ENCODE peak calls at places on chromosomes 2 and 18, in eight cellular contexts. One of them, this sample, is unnamed.

GRCh38 chr2:219736196-219736595 is 108.8 kb downstream of the SLC4A3 start:
- DNase-seq in AG10803: peak; percentile 76
- DNase-seq in ELR: peak; percentile 80
- DNase-seq in GOT3: no peak
- DNase-seq in HTR-8/SVneo: peak; percentile 72
- DNase-seq in NCI-H510A: peak; percentile 7
- DNase-seq in HT1080: peak; percentile 76
- DNase-seq in effector memory CD8-positive, alpha-beta T cell: no peak
- DNase-seq in this sample: peak; percentile 76

GRCh38 chr2:204655626-204656025 is 110.4 kb downstream of the PARD3B start:
- DNase-seq in AG10803: no peak
- DNase-seq in effector memory CD8-positive, alpha-beta T cell: no peak
- DNase-seq in HT1080: no peak
- DNase-seq in GOT3: no peak
- DNase-seq in NCI-H510A: no peak
- DNase-seq in HTR-8/SVneo: no peak
- DNase-seq in ELR: no peak
- DNase-seq in this sample: no peak

GRCh38 chr18:3319399-3319798 is 57.5 kb downstream of the MYL12B start:
- DNase-seq in AG10803: no peak
- DNase-seq in HT1080: peak; percentile 39
- DNase-seq in HTR-8/SVneo: no peak
- DNase-seq in NCI-H510A: no peak
- DNase-seq in GOT3: no peak
- DNase-seq in effector memory CD8-positive, alpha-beta T cell: no peak
- DNase-seq in ELR: peak; percentile 57
- DNase-seq in this sample: no peak

GRCh38 chr2:144516981-144517824 is 2.7 kb downstream of the ZEB2 start:
- DNase-seq in effector memory CD8-positive, alpha-beta T cell: peak; percentile 51
- DNase-seq in HT1080: peak; percentile 82
- DNase-seq in NCI-H510A: peak; percentile 6
- DNase-seq in HTR-8/SVneo: no peak
- DNase-seq in AG10803: peak; percentile 96
- DNase-seq in ELR: peak; percentile 98
- DNase-seq in GOT3: peak; percentile 46
- DNase-seq in this sample: peak; percentile 96

GRCh38 chr18:59902180-59902992 is 2.6 kb downstream of the PMAIP1 start:
- DNase-seq in ELR: peak; percentile 94
- DNase-seq in AG10803: peak; percentile 46
- DNase-seq in effector memory CD8-positive, alpha-beta T cell: no peak
- DNase-seq in GOT3: no peak
- DNase-seq in NCI-H510A: no peak
- DNase-seq in HT1080: peak; percentile 72
- DNase-seq in HTR-8/SVneo: no peak
- DNase-seq in this sample: peak; percentile 88

GRCh38 chr2:46521215-46521683 is 41.9 kb downstream of the TMEM247 start:
- DNase-seq in GOT3: no peak
- DNase-seq in HT1080: no peak
- DNase-seq in AG10803: peak; percentile 98
- DNase-seq in HTR-8/SVneo: no peak
- DNase-seq in NCI-H510A: no peak
- DNase-seq in ELR: no peak
- DNase-seq in effector memory CD8-positive, alpha-beta T cell: no peak
- DNase-seq in this sample: peak; percentile 10

GRCh38 chr2:57809230-57809629 is 237.4 kb upstream of the VRK2 start:
- DNase-seq in HT1080: no peak
- DNase-seq in effector memory CD8-positive, alpha-beta T cell: no peak
- DNase-seq in GOT3: no peak
- DNase-seq in AG10803: no peak
- DNase-seq in HTR-8/SVneo: no peak
- DNase-seq in ELR: no peak
- DNase-seq in NCI-H510A: no peak
- DNase-seq in this sample: no peak

GRCh38 chr2:28423856-28424605 is 31.4 kb downstream of the FOSL2 start:
- DNase-seq in HT1080: no peak
- DNase-seq in ELR: no peak
- DNase-seq in AG10803: no peak
- DNase-seq in effector memory CD8-positive, alpha-beta T cell: peak; percentile 52
- DNase-seq in NCI-H510A: peak; percentile 12
- DNase-seq in HTR-8/SVneo: no peak
- DNase-seq in GOT3: no peak
- DNase-seq in this sample: no peak

GRCh38 chr2:127047716-127048617 is 59.0 kb downstream of the BIN1 start:
- DNase-seq in ELR: no peak
- DNase-seq in HTR-8/SVneo: no peak
- DNase-seq in NCI-H510A: no peak
- DNase-seq in HT1080: no peak
- DNase-seq in effector memory CD8-positive, alpha-beta T cell: no peak
- DNase-seq in GOT3: no peak
- DNase-seq in AG10803: no peak
- DNase-seq in this sample: no peak

GRCh38 chr2:203673933-203674332 is 32.5 kb upstream of the CD28 start:
- DNase-seq in ELR: no peak
- DNase-seq in HT1080: peak; percentile 44
- DNase-seq in AG10803: peak; percentile 93
- DNase-seq in NCI-H510A: no peak
- DNase-seq in effector memory CD8-positive, alpha-beta T cell: no peak
- DNase-seq in HTR-8/SVneo: no peak
- DNase-seq in GOT3: no peak
- DNase-seq in this sample: peak; percentile 53

GRCh38 chr2:84963692-84964405 is 7.1 kb upstream of the KCMF1 start:
- DNase-seq in HT1080: peak; percentile 84
- DNase-seq in GOT3: no peak
- DNase-seq in HTR-8/SVneo: no peak
- DNase-seq in effector memory CD8-positive, alpha-beta T cell: no peak
- DNase-seq in NCI-H510A: no peak
- DNase-seq in ELR: peak; percentile 97
- DNase-seq in AG10803: peak; percentile 85
- DNase-seq in this sample: peak; percentile 95

GRCh38 chr18:2555895-2556294 is 15.4 kb downstream of the METTL4 start:
- DNase-seq in AG10803: no peak
- DNase-seq in HTR-8/SVneo: no peak
- DNase-seq in ELR: no peak
- DNase-seq in NCI-H510A: no peak
- DNase-seq in GOT3: no peak
- DNase-seq in effector memory CD8-positive, alpha-beta T cell: no peak
- DNase-seq in HT1080: no peak
- DNase-seq in this sample: no peak

GRCh38 chr2:10305254-10305635 is 2.5 kb downstream of the HPCAL1 start:
- DNase-seq in ELR: peak; percentile 37
- DNase-seq in AG10803: peak; percentile 56
- DNase-seq in HT1080: no peak
- DNase-seq in HTR-8/SVneo: no peak
- DNase-seq in GOT3: no peak
- DNase-seq in effector memory CD8-positive, alpha-beta T cell: peak; percentile 55
- DNase-seq in NCI-H510A: no peak
- DNase-seq in this sample: peak; percentile 59

GRCh38 chr2:96146881-96147592 is 1.8 kb upstream of the DUSP2 start:
- DNase-seq in HT1080: no peak
- DNase-seq in effector memory CD8-positive, alpha-beta T cell: no peak
- DNase-seq in HTR-8/SVneo: no peak
- DNase-seq in NCI-H510A: no peak
- DNase-seq in GOT3: no peak
- DNase-seq in AG10803: no peak
- DNase-seq in ELR: peak; percentile 40
- DNase-seq in this sample: peak; percentile 12

GRCh38 chr2:118363604-118364003 is 275.3 kb downstream of the INSIG2 start:
- DNase-seq in effector memory CD8-positive, alpha-beta T cell: no peak
- DNase-seq in ELR: no peak
- DNase-seq in HT1080: no peak
- DNase-seq in HTR-8/SVneo: no peak
- DNase-seq in GOT3: no peak
- DNase-seq in AG10803: no peak
- DNase-seq in NCI-H510A: no peak
- DNase-seq in this sample: no peak

GRCh38 chr2:191927991-191928390 is 81.1 kb upstream of the CAVIN2 start:
- DNase-seq in HTR-8/SVneo: no peak
- DNase-seq in HT1080: peak; percentile 40
- DNase-seq in AG10803: peak; percentile 79
- DNase-seq in ELR: peak; percentile 20
- DNase-seq in NCI-H510A: no peak
- DNase-seq in effector memory CD8-positive, alpha-beta T cell: no peak
- DNase-seq in GOT3: no peak
- DNase-seq in this sample: peak; percentile 82

GRCh38 chr2:125582521-125582920 is 1073.4 kb upstream of the GYPC start:
- DNase-seq in HT1080: no peak
- DNase-seq in GOT3: no peak
- DNase-seq in NCI-H510A: no peak
- DNase-seq in AG10803: no peak
- DNase-seq in ELR: no peak
- DNase-seq in HTR-8/SVneo: no peak
- DNase-seq in effector memory CD8-positive, alpha-beta T cell: no peak
- DNase-seq in this sample: no peak

GRCh38 chr18:48829443-48830149 is 121.2 kb downstream of the SMAD7 start:
- DNase-seq in HTR-8/SVneo: no peak
- DNase-seq in AG10803: no peak
- DNase-seq in effector memory CD8-positive, alpha-beta T cell: no peak
- DNase-seq in GOT3: no peak
- DNase-seq in ELR: no peak
- DNase-seq in NCI-H510A: no peak
- DNase-seq in HT1080: no peak
- DNase-seq in this sample: no peak

GRCh38 chr2:74436804-74437695 is 4.7 kb downstream of the RTKN start:
- DNase-seq in effector memory CD8-positive, alpha-beta T cell: no peak
- DNase-seq in GOT3: no peak
- DNase-seq in HT1080: no peak
- DNase-seq in NCI-H510A: no peak
- DNase-seq in HTR-8/SVneo: no peak
- DNase-seq in AG10803: no peak
- DNase-seq in ELR: no peak
- DNase-seq in this sample: no peak

GRCh38 chr2:224287533-224287932 is 114.4 kb downstream of the FAM124B start:
- DNase-seq in effector memory CD8-positive, alpha-beta T cell: no peak
- DNase-seq in GOT3: no peak
- DNase-seq in HT1080: no peak
- DNase-seq in HTR-8/SVneo: no peak
- DNase-seq in AG10803: no peak
- DNase-seq in ELR: no peak
- DNase-seq in NCI-H510A: no peak
- DNase-seq in this sample: no peak

GRCh38 chr18:31721596-31721995 is 37.2 kb upstream of the B4GALT6 start:
- DNase-seq in AG10803: no peak
- DNase-seq in NCI-H510A: no peak
- DNase-seq in HT1080: no peak
- DNase-seq in HTR-8/SVneo: no peak
- DNase-seq in effector memory CD8-positive, alpha-beta T cell: no peak
- DNase-seq in ELR: no peak
- DNase-seq in GOT3: no peak
- DNase-seq in this sample: no peak

GRCh38 chr2:54588244-54588899 is 132.2 kb downstream of the SPTBN1 start:
- DNase-seq in HT1080: no peak
- DNase-seq in ELR: peak; percentile 15
- DNase-seq in GOT3: no peak
- DNase-seq in effector memory CD8-positive, alpha-beta T cell: no peak
- DNase-seq in AG10803: no peak
- DNase-seq in NCI-H510A: no peak
- DNase-seq in HTR-8/SVneo: no peak
- DNase-seq in this sample: no peak

GRCh38 chr18:24983566-24983965 is 368.4 kb downstream of the ZNF521 start:
- DNase-seq in effector memory CD8-positive, alpha-beta T cell: no peak
- DNase-seq in NCI-H510A: no peak
- DNase-seq in ELR: no peak
- DNase-seq in HT1080: no peak
- DNase-seq in GOT3: no peak
- DNase-seq in AG10803: no peak
- DNase-seq in HTR-8/SVneo: no peak
- DNase-seq in this sample: no peak

GRCh38 chr2:181675241-181675640 is 5.1 kb downstream of the NEUROD1 start:
- DNase-seq in NCI-H510A: no peak
- DNase-seq in ELR: no peak
- DNase-seq in AG10803: no peak
- DNase-seq in HTR-8/SVneo: no peak
- DNase-seq in GOT3: no peak
- DNase-seq in HT1080: no peak
- DNase-seq in effector memory CD8-positive, alpha-beta T cell: no peak
- DNase-seq in this sample: no peak

GRCh38 chr2:201411421-201411820 is 39.8 kb downstream of the TRAK2 start:
- DNase-seq in ELR: no peak
- DNase-seq in GOT3: no peak
- DNase-seq in HT1080: no peak
- DNase-seq in effector memory CD8-positive, alpha-beta T cell: no peak
- DNase-seq in HTR-8/SVneo: no peak
- DNase-seq in NCI-H510A: no peak
- DNase-seq in AG10803: peak; percentile 90
- DNase-seq in this sample: no peak

GRCh38 chr2:207117668-207118067 is 48.1 kb downstream of the KLF7 start:
- DNase-seq in AG10803: no peak
- DNase-seq in NCI-H510A: no peak
- DNase-seq in GOT3: no peak
- DNase-seq in HT1080: no peak
- DNase-seq in ELR: no peak
- DNase-seq in HTR-8/SVneo: no peak
- DNase-seq in effector memory CD8-positive, alpha-beta T cell: no peak
- DNase-seq in this sample: no peak

GRCh38 chr18:61236476-61237057 is 96.7 kb upstream of the CDH20 start:
- DNase-seq in AG10803: no peak
- DNase-seq in GOT3: no peak
- DNase-seq in HT1080: no peak
- DNase-seq in NCI-H510A: no peak
- DNase-seq in effector memory CD8-positive, alpha-beta T cell: no peak
- DNase-seq in ELR: no peak
- DNase-seq in HTR-8/SVneo: no peak
- DNase-seq in this sample: no peak

GRCh38 chr2:240962371-240963064 is 35.9 kb upstream of the SNED1 start:
- DNase-seq in HT1080: no peak
- DNase-seq in HTR-8/SVneo: no peak
- DNase-seq in AG10803: no peak
- DNase-seq in effector memory CD8-positive, alpha-beta T cell: no peak
- DNase-seq in ELR: no peak
- DNase-seq in NCI-H510A: no peak
- DNase-seq in GOT3: no peak
- DNase-seq in this sample: peak; percentile 62

This sample was measured in mesenchymal stem cell.